ENCODE peak calls at places on chromosomes 1 and 21, in nine cellular contexts. O is AG08396; T is left lung; J is stimulated activated CD8-positive, alpha-beta memory T cell treated with anti-CD3 and anti-CD28 coated beads, Interleukin-12 subunit alpha, Interleukin-12 subunit beta, amount 100 ng/mL, for 1 hour; N is astrocyte of the spinal cord; V is HTR-8/SVneo; H is amniotic stem cell; K is heart right ventricle; G is Panc1. Q is an unnamed sample.
A peak's percentile ranks its signal among the peaks of the same experiment; 100 is the strongest.

GRCh38 chr1:159869607-159870006 is 7.2 kb upstream of the VSIG8 start:
- DNase-seq in O (no peak), T (no peak), J (no peak), N (no peak), V (no peak), H (no peak), K (no peak), G (no peak), Q (no peak)

GRCh38 chr1:115199416-115200132 is 110.3 kb upstream of the TSPAN2 start:
- DNase-seq in O (no peak), T (no peak), J (no peak), N (no peak), V (no peak), H (no peak), K (no peak), G (no peak), Q (peak; percentile 89)

GRCh38 chr1:4962836-4963235 is 308.4 kb downstream of the AJAP1 start:
- DNase-seq in O (no peak), T (no peak), J (no peak), N (no peak), V (no peak), H (no peak), K (no peak), G (no peak), Q (no peak)

GRCh38 chr1:42690477-42691156 is 8.4 kb downstream of the YBX1 start:
- DNase-seq in O (no peak), T (no peak), J (no peak), N (no peak), V (no peak), H (no peak), K (no peak), G (no peak), Q (no peak)

GRCh38 chr21:38787461-38788274 is 18.1 kb upstream of the ETS2 start:
- DNase-seq in O (no peak), T (no peak), J (no peak), N (peak; percentile 84), V (peak; percentile 65), H (no peak), K (no peak), G (no peak), Q (peak; percentile 73)

GRCh38 chr1:55418625-55419024 is 203.5 kb upstream of the USP24 start:
- DNase-seq in O (no peak), T (no peak), J (no peak), N (peak; percentile 13), V (no peak), H (no peak), K (no peak), G (no peak), Q (no peak)

GRCh38 chr1:64107041-64107440 is 96.4 kb upstream of the UBE2U start:
- DNase-seq in O (no peak), T (no peak), J (no peak), N (no peak), V (no peak), H (no peak), K (no peak), G (no peak), Q (no peak)

GRCh38 chr1:178037510-178038253 is 56.2 kb upstream of the RASAL2 start:
- DNase-seq in O (peak; percentile 92), T (peak; percentile 96), J (no peak), N (peak; percentile 76), V (peak; percentile 15), H (no peak), K (peak; percentile 95), G (no peak), Q (peak; percentile 16)

GRCh38 chr1:110927484-110928075 is 36.1 kb downstream of the LRIF1 start:
- DNase-seq in O (no peak), T (no peak), J (no peak), N (no peak), V (no peak), H (no peak), K (no peak), G (no peak), Q (no peak)

GRCh38 chr1:57704231-57704630 is 280.4 kb upstream of the DAB1 start:
- DNase-seq in O (no peak), T (no peak), J (no peak), N (no peak), V (no peak), H (no peak), K (no peak), G (no peak), Q (no peak)

GRCh38 chr1:26352338-26352679 is 1.6 kb downstream of the CRYBG2 start:
- DNase-seq in O (no peak), T (no peak), J (no peak), N (no peak), V (no peak), H (no peak), K (no peak), G (no peak), Q (no peak)

GRCh38 chr1:207397525-207397926 is 56.6 kb upstream of the CR2 start:
- DNase-seq in O (peak; percentile 12), T (no peak), J (no peak), N (no peak), V (no peak), H (no peak), K (no peak), G (no peak), Q (peak; percentile 1)

GRCh38 chr1:207941664-207942063 is 30.7 kb upstream of the CD34 start:
- DNase-seq in O (peak; percentile 59), T (peak; percentile 67), J (no peak), N (peak; percentile 67), V (no peak), H (no peak), K (peak; percentile 85), G (no peak), Q (no peak)

GRCh38 chr1:220300442-220301121 is 28.3 kb upstream of the RAB3GAP2 start:
- DNase-seq in O (peak; percentile 80), T (no peak), J (no peak), N (peak; percentile 88), V (peak; percentile 75), H (peak; percentile 74), K (peak; percentile 42), G (peak; percentile 73), Q (peak; percentile 83)

GRCh38 chr1:43704838-43705237 is 2.5 kb upstream of the ST3GAL3 start:
- DNase-seq in O (peak; percentile 22), T (no peak), J (no peak), N (peak; percentile 43), V (no peak), H (no peak), K (peak; percentile 25), G (no peak), Q (no peak)

GRCh38 chr1:45815667-45816458 is 12.5 kb downstream of the MAST2 start:
- DNase-seq in O (peak; percentile 49), T (no peak), J (no peak), N (no peak), V (no peak), H (no peak), K (no peak), G (no peak), Q (peak; percentile 19)

GRCh38 chr1:94899756-94900155 is 27.2 kb downstream of the CNN3 start:
- DNase-seq in O (no peak), T (no peak), J (no peak), N (no peak), V (no peak), H (no peak), K (no peak), G (no peak), Q (no peak)

GRCh38 chr1:160576430-160576829 is 2.9 kb downstream of the CD84 start:
- DNase-seq in O (no peak), T (no peak), J (no peak), N (no peak), V (no peak), H (no peak), K (no peak), G (no peak), Q (no peak)

GRCh38 chr1:112466078-112466660 is 42.6 kb upstream of the WNT2B start:
- DNase-seq in O (peak; percentile 88), T (peak; percentile 97), J (peak; percentile 75), N (peak; percentile 94), V (peak; percentile 68), H (peak; percentile 92), K (peak; percentile 94), G (peak; percentile 64), Q (peak; percentile 81)

GRCh38 chr1:184379111-184379752 is 7.6 kb upstream of the C1orf21 start:
- DNase-seq in O (no peak), T (no peak), J (no peak), N (no peak), V (peak; percentile 29), H (no peak), K (no peak), G (no peak), Q (no peak)

GRCh38 chr1:227894831-227895451 is 52.8 kb downstream of the WNT9A start:
- DNase-seq in O (no peak), T (peak; percentile 51), J (no peak), N (no peak), V (no peak), H (no peak), K (no peak), G (no peak), Q (no peak)

GRCh38 chr21:32611471-32611997 is 643 bp downstream of the CFAP298 start:
- DNase-seq in O (peak; percentile 57), T (peak; percentile 83), J (no peak), N (peak; percentile 12), V (peak; percentile 21), H (peak; percentile 12), K (peak; percentile 18), G (no peak), Q (no peak)

GRCh38 chr1:238675241-238675640 is 711.1 kb upstream of the CHRM3 start:
- DNase-seq in O (no peak), T (no peak), J (no peak), N (no peak), V (no peak), H (no peak), K (no peak), G (no peak), Q (no peak)

GRCh38 chr21:45819478-45820170 is 161.9 kb upstream of the COL6A1 start:
- DNase-seq in O (no peak), T (no peak), J (no peak), N (peak; percentile 9), V (no peak), H (no peak), K (no peak), G (no peak), Q (no peak)

GRCh38 chr1:116553386-116554115 is 17.3 kb downstream of the CD58 start:
- DNase-seq in O (no peak), T (no peak), J (no peak), N (no peak), V (no peak), H (no peak), K (no peak), G (no peak), Q (no peak)

GRCh38 chr1:194362327-194362726 is 1175.9 kb upstream of the B3GALT2 start:
- DNase-seq in O (no peak), T (no peak), J (no peak), N (no peak), V (no peak), H (no peak), K (no peak), G (no peak), Q (no peak)

GRCh38 chr1:210448293-210448892 is 119.7 kb downstream of the HHAT start:
- DNase-seq in O (peak; percentile 29), T (no peak), J (no peak), N (peak; percentile 67), V (peak; percentile 30), H (no peak), K (no peak), G (peak; percentile 22), Q (peak; percentile 37)

GRCh38 chr1:212638419-212639151 is 30.0 kb downstream of the ATF3 start:
- DNase-seq in O (peak; percentile 41), T (no peak), J (no peak), N (no peak), V (no peak), H (no peak), K (no peak), G (no peak), Q (no peak)

GRCh38 chr1:231934797-231935196 is 308.2 kb downstream of the DISC1 start:
- DNase-seq in O (no peak), T (no peak), J (no peak), N (no peak), V (no peak), H (no peak), K (no peak), G (no peak), Q (no peak)

GRCh38 chr1:18119289-18119688 is 11.7 kb downstream of the IGSF21 start:
- DNase-seq in O (no peak), T (no peak), J (no peak), N (no peak), V (no peak), H (no peak), K (no peak), G (no peak), Q (no peak)

GRCh38 chr1:48718116-48718630 is 58.5 kb downstream of the BEND5 start:
- DNase-seq in O (no peak), T (no peak), J (no peak), N (no peak), V (no peak), H (no peak), K (no peak), G (no peak), Q (no peak)